ENCODE peak calls at places on chromosomes 6 and 20, in eight cellular contexts. E is cardiac fibroblast, H is Calu3, L is HepG2, T is GM23338, P is right lobe of liver, D is mammary epithelial cell, J is upper lobe of right lung. X is an unnamed sample.

GRCh38 chr6:39302669-39303424 is 11.4 kb downstream of the KCNK17 start:
- DNase-seq in E (peak; percentile 68), H (peak; percentile 96), L (peak; percentile 66), T (peak; percentile 96), P (peak; percentile 87), D (peak; percentile 56), J (peak; percentile 92), X (peak; percentile 52)

GRCh38 chr6:64013061-64013410 is 377.4 kb downstream of the PHF3 start:
- DNase-seq in E (peak; percentile 62), H (no peak), L (no peak), T (no peak), P (no peak), D (no peak), J (no peak), X (no peak)

GRCh38 chr6:105886812-105887513 is 199.2 kb upstream of the PRDM1 start:
- DNase-seq in E (no peak), H (no peak), L (no peak), T (no peak), P (no peak), D (no peak), J (no peak), X (no peak)

GRCh38 chr20:46199198-46199597 is 81.1 kb downstream of the CD40 start:
- DNase-seq in E (no peak), H (no peak), L (no peak), T (peak; percentile 95), P (no peak), D (no peak), J (no peak), X (no peak)

GRCh38 chr20:3101737-3102574 is 17.4 kb upstream of the AVP start:
- DNase-seq in E (no peak), H (no peak), L (no peak), T (no peak), P (no peak), D (no peak), J (no peak), X (no peak)

GRCh38 chr6:33415831-33416230 is 2.1 kb downstream of the CUTA start:
- DNase-seq in E (no peak), H (no peak), L (no peak), T (no peak), P (no peak), D (no peak), J (no peak), X (no peak)

GRCh38 chr6:84866715-84867114 is 102.3 kb upstream of the TBX18 start:
- DNase-seq in E (no peak), H (no peak), L (no peak), T (no peak), P (no peak), D (no peak), J (no peak), X (no peak)

GRCh38 chr6:1482381-1483166 is 93.2 kb downstream of the FOXF2 start:
- DNase-seq in E (no peak), H (no peak), L (no peak), T (no peak), P (no peak), D (peak; percentile 51), J (no peak), X (no peak)

GRCh38 chr6:144675231-144675861 is 390.2 kb downstream of the UTRN start:
- DNase-seq in E (peak; percentile 79), H (no peak), L (no peak), T (no peak), P (no peak), D (peak; percentile 93), J (no peak), X (peak; percentile 93)

GRCh38 chr20:24533449-24533848 is 64.0 kb downstream of the SYNDIG1 start:
- DNase-seq in E (no peak), H (no peak), L (no peak), T (peak; percentile 34), P (no peak), D (no peak), J (no peak), X (no peak)

GRCh38 chr6:2999005-2999620 is 581 bp upstream of the NQO2 start:
- DNase-seq in E (peak; percentile 84), H (no peak), L (peak; percentile 93), T (no peak), P (peak; percentile 86), D (peak; percentile 89), J (no peak), X (peak; percentile 85)

GRCh38 chr20:24341781-24342180 is 127.6 kb upstream of the SYNDIG1 start:
- DNase-seq in E (no peak), H (no peak), L (no peak), T (no peak), P (no peak), D (no peak), J (no peak), X (no peak)

GRCh38 chr6:107019047-107019446 is 9.0 kb upstream of the MTRES1 start:
- DNase-seq in E (no peak), H (no peak), L (no peak), T (no peak), P (no peak), D (no peak), J (no peak), X (no peak)

GRCh38 chr6:168363302-168363701 is 43.7 kb upstream of the DACT2 start:
- DNase-seq in E (no peak), H (no peak), L (no peak), T (no peak), P (no peak), D (no peak), J (no peak), X (no peak)

GRCh38 chr6:11762782-11763459 is 15.7 kb downstream of the ADTRP start:
- DNase-seq in E (no peak), H (no peak), L (no peak), T (no peak), P (no peak), D (no peak), J (no peak), X (no peak)

GRCh38 chr6:128600397-128600951 is 80.1 kb upstream of the PTPRK start:
- DNase-seq in E (peak; percentile 90), H (peak; percentile 47), L (no peak), T (peak; percentile 16), P (no peak), D (peak; percentile 86), J (no peak), X (peak; percentile 92)

DNA sequence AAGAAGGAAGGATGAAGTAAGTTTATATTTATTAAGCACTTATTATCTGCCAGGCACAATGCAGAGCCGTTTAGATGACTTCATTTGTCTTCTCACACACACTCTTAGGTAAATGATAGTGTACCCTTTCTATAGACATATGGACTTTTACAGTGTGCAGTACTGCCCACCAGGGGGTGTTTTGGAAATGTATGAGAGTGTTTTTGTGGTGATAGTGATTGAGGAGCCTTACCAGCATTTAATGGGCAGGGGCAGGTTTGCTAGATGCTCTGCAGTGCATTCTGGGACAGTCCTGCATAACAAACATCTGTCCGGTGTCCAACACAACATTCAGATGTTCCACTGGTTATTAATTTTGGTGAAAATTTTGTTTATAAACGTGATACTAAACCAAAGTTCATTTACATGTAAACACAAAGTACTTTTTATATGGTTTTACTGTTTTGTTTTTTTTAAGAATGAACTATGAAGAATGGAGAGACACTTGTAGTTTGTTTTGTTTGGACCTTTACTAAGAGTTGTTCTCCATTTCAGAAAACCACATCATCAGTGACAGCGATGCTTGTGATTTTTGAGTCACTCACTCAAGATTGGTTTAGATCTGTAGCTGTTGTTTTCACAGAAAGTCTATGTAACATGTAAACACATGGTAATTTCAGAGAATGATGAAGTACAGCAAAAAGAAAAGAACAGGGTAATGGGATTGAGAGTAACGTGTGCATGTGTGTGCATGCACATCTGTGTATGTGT is 19.9 kb downstream of the KCNS1 start:
- DNase-seq in E (no peak), H (peak; percentile 58), L (peak; percentile 63), T (peak; percentile 19), P (no peak), D (no peak), J (no peak), X (no peak)
- TF ChIP-seq CTCF in E (peak; percentile 45), H (peak; percentile 69), L (peak; percentile 56), T (peak; percentile 32), P (no peak), D (peak; percentile 40), J (peak; percentile 28), X (peak; percentile 63)

GRCh38 chr20:63521602-63522001 is 1.0 kb downstream of the PPDPF start:
- DNase-seq in E (peak; percentile 16), H (no peak), L (no peak), T (peak; percentile 59), P (peak; percentile 36), D (no peak), J (no peak), X (no peak)

GRCh38 chr20:63520939-63521601 is 505 bp downstream of the PPDPF start:
- DNase-seq in E (peak; percentile 74), H (peak; percentile 98), L (peak; percentile 40), T (peak; percentile 82), P (peak; percentile 77), D (peak; percentile 86), J (peak; percentile 93), X (peak; percentile 49)

GRCh38 chr20:63519765-63520593 is 586 bp upstream of the PPDPF start:
- DNase-seq in E (no peak), H (peak; percentile 84), L (no peak), T (peak; percentile 86), P (peak; percentile 72), D (peak; percentile 61), J (peak; percentile 88), X (peak; percentile 23)

GRCh38 chr20:63518946-63519764 is 1.4 kb upstream of the PPDPF start:
- DNase-seq in E (no peak), H (peak; percentile 1), L (no peak), T (no peak), P (peak; percentile 27), D (no peak), J (peak; percentile 70), X (no peak)

DNA sequence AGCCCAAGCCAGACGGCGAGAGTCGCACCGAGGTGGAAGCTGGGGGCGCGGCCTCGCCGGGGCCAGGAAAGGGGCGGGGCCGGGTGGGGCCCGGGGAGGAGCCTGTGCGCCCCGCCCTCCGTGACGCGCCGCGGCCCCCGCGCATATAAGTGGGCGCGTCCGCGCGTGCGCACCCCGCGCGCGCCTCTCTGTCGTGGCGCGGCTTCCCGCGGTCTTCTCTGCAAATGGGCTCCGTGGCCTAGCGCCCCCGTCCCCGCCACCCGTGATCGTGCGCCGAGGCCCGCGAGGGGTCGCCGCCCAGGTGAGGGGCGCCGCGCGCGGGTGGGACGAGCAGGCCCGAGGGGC is at the start of gene PPDPF:
- DNase-seq in E (peak; percentile 88), H (peak; percentile 90), L (no peak), T (no peak), P (peak; percentile 87), D (peak; percentile 78), J (peak; percentile 92), X (peak; percentile 80)
- TF ChIP-seq CTCF in E (no peak), H (no peak), L (no peak), T (no peak), P (no peak), D (no peak), J (no peak), X (no peak)

GRCh38 chr6:152863618-152864326 is 113.2 kb downstream of the VIP start:
- DNase-seq in E (peak; percentile 85), H (peak; percentile 50), L (peak; percentile 74), T (peak; percentile 84), P (peak; percentile 37), D (peak; percentile 51), J (no peak), X (peak; percentile 82)
- TF ChIP-seq CTCF in E (peak; percentile 64), H (peak; percentile 48), L (peak; percentile 88), T (peak; percentile 90), P (peak; percentile 76), D (peak; percentile 63), J (peak; percentile 76), X (peak; percentile 60)

DNA sequence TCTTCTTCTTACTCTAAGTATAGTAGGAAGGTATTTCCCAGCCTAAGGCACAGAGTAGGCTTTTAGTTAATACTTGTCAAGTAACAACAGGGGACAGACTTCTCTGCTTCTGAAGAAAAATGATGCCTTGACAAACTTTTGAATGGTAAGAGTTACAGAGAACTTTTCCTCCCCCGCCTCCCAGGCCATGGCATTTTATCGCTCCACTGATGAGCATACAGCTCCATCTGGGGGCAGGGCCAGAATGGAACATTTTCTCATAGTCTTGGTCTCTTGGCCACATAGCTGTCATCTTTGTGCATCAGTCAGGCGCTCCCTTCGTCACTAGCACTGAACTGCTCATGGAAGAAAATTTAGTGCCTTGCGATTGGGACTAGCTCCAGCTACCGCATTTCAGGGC is 1066.8 kb upstream of the CITED2 start:
- DNase-seq in E (peak; percentile 71), H (peak; percentile 16), L (peak; percentile 46), T (peak; percentile 69), P (peak; percentile 52), D (peak; percentile 28), J (no peak), X (peak; percentile 48)
- TF ChIP-seq CTCF in E (peak; percentile 28), H (no peak), L (peak; percentile 86), T (peak; percentile 55), P (peak; percentile 69), D (peak; percentile 78), J (peak; percentile 58), X (peak; percentile 43)